ENCODE peak calls at places on chromosomes 16 and 17, in nine cellular contexts. Y, T, X, R, O, N, S, C and Q are unnamed samples.
A peak's percentile ranks its signal among the peaks of the same experiment; 100 is the strongest.

GRCh38 chr17:55842405-55843158 is 91.7 kb downstream of the PCTP start:
- DNase-seq in N (no peak), R (peak; percentile 7), O (no peak), T (no peak), Y (no peak), S (no peak), X (no peak), C (no peak), Q (no peak)

GRCh38 chr16:86012221-86012620 is 113.3 kb downstream of the IRF8 start:
- DNase-seq in Y (no peak), X (no peak), C (no peak), S (no peak), N (no peak), R (no peak), T (no peak), O (no peak), Q (no peak)

GRCh38 chr16:17396762-17397498 is 73.8 kb downstream of the XYLT1 start:
- DNase-seq in X (no peak), C (peak; percentile 30), T (no peak), R (peak; percentile 35), Y (no peak), N (no peak), S (no peak), O (peak; percentile 20), Q (peak; percentile 51)

GRCh38 chr17:65535777-65536572 is 25.5 kb downstream of the AXIN2 start:
- DNase-seq in X (no peak), C (no peak), R (peak; percentile 62), S (no peak), O (peak; percentile 33), N (no peak), Y (no peak), T (no peak), Q (no peak)

GRCh38 chr16:57084257-57084770 is 8.1 kb upstream of the CPNE2 start:
- DNase-seq in R (peak; percentile 64), C (peak; percentile 57), N (peak; percentile 62), T (peak; percentile 72), X (peak; percentile 58), O (peak; percentile 46), Y (peak; percentile 17), S (peak; percentile 55), Q (no peak)

GRCh38 chr17:42072323-42073187 is 22.2 kb upstream of the C17orf113 start:
- DNase-seq in N (no peak), R (no peak), S (no peak), O (no peak), X (peak; percentile 46), Y (no peak), T (no peak), C (no peak), Q (peak; percentile 34)

GRCh38 chr16:87538160-87538559 is 45.3 kb upstream of the ZCCHC14 start:
- DNase-seq in Y (no peak), X (no peak), C (no peak), S (no peak), O (no peak), R (peak; percentile 54), N (no peak), T (no peak), Q (no peak)

GRCh38 chr16:77288222-77288621 is 89.0 kb downstream of the SYCE1L start:
- DNase-seq in X (no peak), C (peak; percentile 79), O (peak; percentile 62), S (no peak), R (peak; percentile 86), T (peak; percentile 96), N (no peak), Y (no peak), Q (no peak)

GRCh38 chr16:85423186-85423550 is 190.0 kb upstream of the GSE1 start:
- DNase-seq in O (no peak), C (no peak), N (no peak), S (peak; percentile 9), Y (no peak), X (no peak), R (no peak), T (no peak), Q (peak; percentile 69)

GRCh38 chr16:30350134-30350871 is 4.8 kb downstream of the CD2BP2 start:
- DNase-seq in X (no peak), O (no peak), R (no peak), N (no peak), S (no peak), Y (no peak), C (no peak), T (no peak), Q (peak; percentile 2)

GRCh38 chr16:1677942-1678499 is at the start of gene JPT2:
- DNase-seq in Y (peak; percentile 88), T (peak; percentile 94), O (peak; percentile 97), N (peak; percentile 97), C (peak; percentile 95), S (peak; percentile 99), X (peak; percentile 92), R (peak; percentile 95), Q (peak; percentile 100)

GRCh38 chr16:1677339-1677738 is 740 bp upstream of the JPT2 start:
- DNase-seq in C (no peak), X (no peak), R (no peak), Y (no peak), O (no peak), S (no peak), N (no peak), T (no peak), Q (no peak)

GRCh38 chr16:1680361-1680760 is 2.3 kb downstream of the JPT2 start:
- DNase-seq in O (no peak), S (no peak), C (no peak), X (no peak), T (no peak), N (no peak), R (no peak), Y (no peak), Q (no peak)

GRCh38 chr16:1676661-1677060 is 1.4 kb upstream of the JPT2 start:
- DNase-seq in Y (no peak), S (no peak), N (no peak), T (no peak), O (no peak), X (no peak), R (no peak), C (no peak), Q (no peak)

GRCh38 chr16:1678500-1679098 is 520 bp downstream of the JPT2 start:
- DNase-seq in S (no peak), R (peak; percentile 48), X (no peak), C (peak; percentile 16), N (peak; percentile 29), O (peak; percentile 16), Y (no peak), T (peak; percentile 45), Q (no peak)
- TF ChIP-seq CTCF in S (no peak), R (no peak), X (no peak), C (peak; percentile 24), N (no peak), O (no peak), Y (no peak), T (peak; percentile 23), Q (no peak)

GRCh38 chr16:75257886-75258806 is 6.7 kb upstream of the BCAR1 start:
- DNase-seq in Y (no peak), R (no peak), N (no peak), C (no peak), O (no peak), X (no peak), S (no peak), T (no peak), Q (no peak)
- TF ChIP-seq CTCF in Y (no peak), R (no peak), N (no peak), C (no peak), O (no peak), X (no peak), S (no peak), T (no peak), Q (no peak)

GRCh38 chr16:90081606-90081970 is 4.5 kb upstream of the PRDM7 start:
- DNase-seq in T (no peak), C (no peak), O (no peak), N (no peak), X (no peak), S (no peak), R (no peak), Y (no peak), Q (no peak)
- TF ChIP-seq CTCF in T (no peak), C (no peak), O (no peak), N (no peak), X (no peak), S (no peak), R (no peak), Y (no peak), Q (no peak)

GRCh38 chr16:3152273-3153076 is 17.6 kb downstream of the ZNF213 start:
- DNase-seq in C (peak; percentile 91), R (peak; percentile 87), S (peak; percentile 86), N (peak; percentile 83), T (peak; percentile 86), X (peak; percentile 71), Y (peak; percentile 77), O (peak; percentile 81), Q (peak; percentile 36)
- TF ChIP-seq CTCF in C (peak; percentile 57), R (peak; percentile 53), S (peak; percentile 46), N (no peak), T (peak; percentile 26), X (peak; percentile 39), Y (peak; percentile 19), O (peak; percentile 35), Q (peak; percentile 23)

DNA sequence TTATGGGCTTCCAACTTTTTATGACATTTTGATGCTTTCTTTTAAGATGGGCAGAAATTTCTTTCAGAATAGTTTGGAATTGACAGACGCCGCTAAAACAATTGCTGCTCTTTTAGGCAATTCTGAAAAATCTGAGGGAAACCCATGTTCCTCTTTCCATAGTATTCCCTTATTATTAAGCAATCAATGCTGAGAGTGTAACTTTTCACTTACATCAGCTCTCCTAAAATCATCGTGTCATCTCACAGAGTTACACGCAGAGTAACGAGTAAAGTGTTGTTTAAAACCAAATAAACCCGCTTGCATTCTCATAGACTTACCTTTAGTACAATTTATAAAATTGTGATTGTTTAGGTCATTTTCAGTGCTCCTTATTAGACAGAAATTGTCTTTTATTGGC is 150.6 kb downstream of the MAF start:
- DNase-seq in O (no peak), X (no peak), C (no peak), T (no peak), R (no peak), S (no peak), N (no peak), Y (no peak), Q (no peak)
- TF ChIP-seq CTCF in O (no peak), X (no peak), C (no peak), T (no peak), R (no peak), S (no peak), N (no peak), Y (no peak), Q (no peak)